ENCODE peak calls at places on chromosomes 13 and 19, in ten cellular contexts. J, A, E, X, D, L, P, V, H and Q are unnamed samples.

GRCh38 chr19:2503521-2504109 is 27.7 kb downstream of the GADD45B start:
- DNase-seq in J (no peak), A (no peak), E (no peak), X (no peak), D (no peak), L (no peak), P (no peak), V (peak; percentile 59), H (no peak), Q (no peak)

GRCh38 chr13:36979361-36980040 is 19.6 kb downstream of the ALG5 start:
- DNase-seq in J (no peak), A (no peak), E (no peak), X (no peak), D (no peak), L (no peak), P (no peak), V (no peak), H (no peak), Q (no peak)

GRCh38 chr13:50714886-50715285 is 128.6 kb downstream of the DLEU7 start:
- DNase-seq in J (no peak), A (no peak), E (no peak), X (no peak), D (no peak), L (no peak), P (no peak), V (no peak), H (no peak), Q (no peak)

GRCh38 chr19:12828494-12828893 is 5.9 kb downstream of the RTBDN start:
- DNase-seq in J (peak; percentile 77), A (peak; percentile 79), E (no peak), X (no peak), D (peak; percentile 49), L (no peak), P (no peak), V (peak; percentile 63), H (no peak), Q (no peak)

GRCh38 chr19:11693505-11694499 is 44.9 kb downstream of the ZNF823 start:
- DNase-seq in J (peak; percentile 72), A (peak; percentile 52), E (no peak), X (no peak), D (no peak), L (no peak), P (no peak), V (peak; percentile 93), H (no peak), Q (no peak)

GRCh38 chr13:86563308-86563707 is 764.1 kb upstream of the SLITRK6 start:
- DNase-seq in J (no peak), A (no peak), E (no peak), X (no peak), D (no peak), L (no peak), P (no peak), V (no peak), H (no peak), Q (no peak)

GRCh38 chr13:43307921-43308433 is 284.6 kb downstream of the DNAJC15 start:
- DNase-seq in J (peak; percentile 98), A (no peak), E (no peak), X (peak; percentile 74), D (peak; percentile 80), L (peak; percentile 84), P (no peak), V (no peak), H (peak; percentile 88), Q (peak; percentile 79)

GRCh38 chr19:19335408-19336158 is 15.0 kb downstream of the MAU2 start:
- DNase-seq in J (no peak), A (no peak), E (no peak), X (no peak), D (no peak), L (no peak), P (no peak), V (no peak), H (no peak), Q (no peak)

GRCh38 chr13:41842029-41842428 is 118.9 kb downstream of the VWA8 start:
- DNase-seq in J (no peak), A (no peak), E (no peak), X (no peak), D (no peak), L (no peak), P (no peak), V (no peak), H (peak; percentile 20), Q (no peak)

GRCh38 chr13:76286178-76286577 is 600.0 kb downstream of the KCTD12 start:
- DNase-seq in J (no peak), A (no peak), E (no peak), X (no peak), D (no peak), L (no peak), P (peak; percentile 12), V (no peak), H (no peak), Q (no peak)

GRCh38 chr19:23403581-23404324 is 8.5 kb upstream of the ZNF91 start:
- DNase-seq in J (no peak), A (peak; percentile 16), E (no peak), X (no peak), D (no peak), L (no peak), P (no peak), V (peak; percentile 67), H (no peak), Q (no peak)

GRCh38 chr13:100363351-100363750 is 225.2 kb downstream of the GGACT start:
- DNase-seq in J (peak; percentile 45), A (no peak), E (no peak), X (no peak), D (no peak), L (no peak), P (no peak), V (no peak), H (no peak), Q (no peak)

DNA sequence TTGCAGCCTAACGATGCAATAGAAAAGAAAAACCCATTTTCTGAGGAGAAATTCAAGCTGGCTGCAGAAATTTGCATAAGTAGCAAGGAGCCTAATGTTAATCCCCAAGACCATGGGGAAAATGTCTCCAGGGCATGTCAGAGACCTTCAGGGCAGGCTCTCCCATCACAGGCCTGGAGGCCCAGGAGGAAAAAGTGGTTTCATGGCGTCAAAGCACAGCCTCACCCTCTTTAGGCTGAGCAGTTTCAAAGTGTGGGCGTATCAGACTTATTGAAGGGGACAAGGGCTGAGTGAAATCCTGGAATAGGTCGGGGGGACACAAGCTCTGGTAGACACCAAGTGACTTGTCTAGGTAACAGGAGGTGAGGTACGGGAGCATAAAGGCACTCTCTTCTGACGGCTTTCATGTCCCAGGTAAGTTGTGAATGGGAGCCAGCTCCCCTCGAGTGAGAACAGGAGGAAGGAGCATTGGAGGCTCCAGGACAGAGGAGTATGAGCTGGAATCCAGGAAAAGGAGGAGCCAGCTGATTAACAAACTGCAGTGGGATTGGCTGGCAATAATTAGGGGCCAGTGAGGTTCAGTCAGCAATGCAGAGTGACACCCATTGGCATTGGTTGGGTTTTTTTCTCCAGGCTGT is 35.8 kb downstream of the MRPL57 start:
- DNase-seq in J (no peak), A (no peak), E (no peak), X (no peak), D (no peak), L (no peak), P (no peak), V (no peak), H (no peak), Q (no peak)
- H3K27ac ChIP-seq in J (no peak overlapping the region), A (no peak overlapping the region), E (no peak overlapping the region), X (no peak overlapping the region), D (no peak overlapping the region), L (no peak overlapping the region), P (no peak overlapping the region), V (no peak overlapping the region), H (no peak overlapping the region), Q (no peak overlapping the region)

GRCh38 chr13:27161423-27161822 is 10.2 kb downstream of the USP12 start:
- DNase-seq in J (no peak), A (no peak), E (no peak), X (no peak), D (no peak), L (no peak), P (no peak), V (no peak), H (no peak), Q (no peak)
- H3K4me1 ChIP-seq in J (no peaks in the 10 kb centered on the region), A (peaks cover 9% of the 10 kb centered on the region), E (peaks cover 66% of the 10 kb centered on the region), X (peaks cover 18% of the 10 kb centered on the region), D (peaks cover 54% of the 10 kb centered on the region), L (no peaks in the 10 kb centered on the region), P (no peaks in the 10 kb centered on the region), V (no peaks in the 10 kb centered on the region), H (no peaks in the 10 kb centered on the region), Q (peaks cover 12% of the 10 kb centered on the region)

GRCh38 chr19:51138549-51138979 is 3.5 kb upstream of the SIGLEC7 start:
- DNase-seq in J (no peak), A (no peak), E (no peak), X (no peak), D (peak; percentile 38), L (peak; percentile 45), P (no peak), V (no peak), H (no peak), Q (peak; percentile 46)

GRCh38 chr19:51137812-51138425 is 4.2 kb upstream of the SIGLEC7 start:
- DNase-seq in J (no peak), A (no peak), E (no peak), X (no peak), D (no peak), L (no peak), P (no peak), V (no peak), H (no peak), Q (no peak)

GRCh38 chr19:51141181-51141580 is 920 bp upstream of the SIGLEC7 start:
- DNase-seq in J (no peak), A (no peak), E (no peak), X (no peak), D (no peak), L (no peak), P (no peak), V (no peak), H (no peak), Q (no peak)

GRCh38 chr19:51140441-51140840 is 1.7 kb upstream of the SIGLEC7 start:
- DNase-seq in J (no peak), A (peak; percentile 11), E (no peak), X (no peak), D (no peak), L (no peak), P (no peak), V (no peak), H (no peak), Q (no peak)

DNA sequence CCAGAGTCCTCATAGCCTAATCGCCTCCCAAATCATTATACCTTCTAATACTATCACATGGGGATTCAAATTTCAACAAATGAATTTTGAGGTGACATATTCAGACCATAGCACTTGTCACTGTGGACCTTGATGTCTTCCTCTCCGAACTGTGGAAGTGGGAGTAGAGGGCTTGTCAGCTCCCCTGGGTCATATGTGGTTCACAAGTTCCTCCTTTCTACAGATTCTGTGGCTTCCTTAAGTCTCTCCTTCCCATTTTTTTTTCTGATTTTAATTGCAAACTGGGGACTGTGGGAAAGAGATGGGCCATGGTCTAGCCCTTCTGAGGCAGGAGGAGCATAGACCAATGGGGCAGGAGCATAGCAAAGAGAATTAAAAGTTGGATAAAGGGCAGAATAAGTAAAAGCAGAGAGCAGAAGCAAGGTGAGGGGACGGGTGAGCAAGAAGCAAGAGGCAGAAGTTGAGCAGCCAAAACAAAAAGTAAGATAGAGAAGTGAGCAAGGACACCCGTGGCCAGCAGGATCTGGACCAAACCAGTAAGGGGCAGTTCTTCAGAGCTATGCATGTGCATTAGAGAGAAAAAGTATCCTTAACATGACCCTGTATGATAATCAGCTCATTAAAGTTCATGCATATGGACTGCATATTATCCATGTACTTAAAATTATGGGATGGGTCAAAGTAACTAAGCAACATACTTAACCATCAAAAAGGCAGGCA is 2.6 kb upstream of the SIGLEC7 start:
- DNase-seq in J (no peak), A (no peak), E (no peak), X (no peak), D (no peak), L (no peak), P (no peak), V (no peak), H (no peak), Q (no peak)
- H3K27ac ChIP-seq in J (no peak overlapping the region), A (no peak overlapping the region), E (no peak overlapping the region), X (peak overlapping the region; percentile 41), D (peak overlapping the region; percentile 73), L (no peak overlapping the region), P (no peak overlapping the region), V (no peak overlapping the region), H (no peak overlapping the region), Q (peak overlapping the region; percentile 93)

GRCh38 chr13:25881946-25882574 is 169.8 kb downstream of the SHISA2 start:
- DNase-seq in J (peak; percentile 94), A (peak; percentile 91), E (no peak), X (no peak), D (no peak), L (no peak), P (no peak), V (peak; percentile 68), H (no peak), Q (no peak)
- H3K4me1 ChIP-seq in J (peaks cover 56% of the 10 kb centered on the region), A (peaks cover 64% of the 10 kb centered on the region), E (no peaks in the 10 kb centered on the region), X (no peaks in the 10 kb centered on the region), D (peaks cover 10% of the 10 kb centered on the region), L (no peaks in the 10 kb centered on the region), P (no peaks in the 10 kb centered on the region), V (peaks cover 3% of the 10 kb centered on the region), H (no peaks in the 10 kb centered on the region), Q (no peaks in the 10 kb centered on the region)